ENCODE peak calls at places on chromosomes 13 and 19, in five cellular contexts. J, V, T, Z and O are unnamed samples.
A peak's percentile ranks its signal among the peaks of the same experiment; 100 is the strongest.

GRCh38 chr19:1113278-1113985 is 9.6 kb downstream of the GPX4 start:
- DNase-seq in J (peak; percentile 97), V (peak; percentile 97), T (peak; percentile 98), Z (peak; percentile 97), O (peak; percentile 91)

GRCh38 chr13:95262837-95263381 is 38.3 kb downstream of the ABCC4 start:
- DNase-seq in J (no peak), V (no peak), T (no peak), Z (no peak), O (no peak)

GRCh38 chr13:36718146-36718545 is 44.3 kb downstream of the SERTM1 start:
- DNase-seq in J (no peak), V (no peak), T (peak; percentile 25), Z (no peak), O (no peak)

GRCh38 chr19:20964798-20965197 is 41.7 kb downstream of the ZNF85 start:
- DNase-seq in J (no peak), V (no peak), T (no peak), Z (no peak), O (no peak)

GRCh38 chr19:54231077-54231931 is 8.5 kb upstream of the LILRB3 start:
- DNase-seq in J (peak; percentile 78), V (peak; percentile 96), T (peak; percentile 91), Z (peak; percentile 90), O (peak; percentile 60)

GRCh38 chr19:48637449-48637947 is 319 bp upstream of the DBP start:
- DNase-seq in J (peak; percentile 99), V (peak; percentile 95), T (peak; percentile 99), Z (peak; percentile 100), O (peak; percentile 100)

GRCh38 chr19:7853760-7854107 is 20.5 kb downstream of the PRR36 start:
- DNase-seq in J (no peak), V (no peak), T (no peak), Z (no peak), O (no peak)

GRCh38 chr19:4830768-4831265 is 695 bp downstream of the TICAM1 start:
- DNase-seq in J (no peak), V (peak; percentile 56), T (no peak), Z (no peak), O (no peak)

GRCh38 chr19:35332817-35333216 is 3.8 kb downstream of the CD22 start:
- DNase-seq in J (no peak), V (no peak), T (no peak), Z (no peak), O (no peak)

GRCh38 chr19:16814526-16815100 is 14.6 kb upstream of the SIN3B start:
- DNase-seq in J (no peak), V (no peak), T (peak; percentile 55), Z (no peak), O (no peak)

DNA sequence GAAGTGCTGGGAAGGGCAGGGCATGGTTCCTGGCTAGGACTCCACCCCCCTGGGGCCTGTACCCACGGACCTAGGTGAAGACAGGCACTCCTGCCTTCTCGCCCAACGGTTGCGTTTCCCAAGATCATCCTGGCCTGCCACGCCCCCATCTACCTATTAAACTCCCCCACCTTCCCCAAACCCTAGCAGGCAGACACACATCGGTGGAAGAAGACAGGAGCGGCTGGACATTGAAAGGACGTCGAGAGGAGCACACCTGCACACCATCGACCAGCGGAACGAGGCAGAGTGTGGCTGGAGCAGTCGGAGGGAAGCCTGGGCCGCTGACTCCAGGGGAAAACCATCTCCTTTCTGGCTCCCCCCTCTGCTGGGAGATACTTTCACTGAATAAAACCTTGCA is 45.6 kb upstream of the ALOX5AP start:
- DNase-seq in J (no peak), V (no peak), T (no peak), Z (no peak), O (no peak)
- H3K4me3 ChIP-seq in J (no peak overlapping the region), V (no peak overlapping the region), T (peak overlapping the region; percentile 48), Z (no peak overlapping the region), O (peak overlapping the region; percentile 80)

GRCh38 chr19:32877323-32877912 is 7.9 kb upstream of the SLC7A9 start:
- DNase-seq in J (no peak), V (no peak), T (no peak), Z (no peak), O (no peak)
- H3K4me3 ChIP-seq in J (no peak overlapping the region), V (no peak overlapping the region), T (no peak overlapping the region), Z (no peak overlapping the region), O (no peak overlapping the region)

GRCh38 chr19:18507021-18507726 is 14.7 kb downstream of the ELL start:
- DNase-seq in J (peak; percentile 52), V (no peak), T (no peak), Z (no peak), O (no peak)
- H3K4me3 ChIP-seq in J (no peak overlapping the region), V (no peak overlapping the region), T (no peak overlapping the region), Z (no peak overlapping the region), O (no peak overlapping the region)

GRCh38 chr19:15644066-15644741 is 3.5 kb downstream of the CYP4F3 start:
- DNase-seq in J (no peak), V (no peak), T (no peak), Z (no peak), O (no peak)

GRCh38 chr19:15652559-15653278 is 12.0 kb downstream of the CYP4F3 start:
- DNase-seq in J (no peak), V (no peak), T (no peak), Z (no peak), O (no peak)

GRCh38 chr19:15644816-15645215 is 4.1 kb downstream of the CYP4F3 start:
- DNase-seq in J (no peak), V (no peak), T (no peak), Z (no peak), O (no peak)

DNA sequence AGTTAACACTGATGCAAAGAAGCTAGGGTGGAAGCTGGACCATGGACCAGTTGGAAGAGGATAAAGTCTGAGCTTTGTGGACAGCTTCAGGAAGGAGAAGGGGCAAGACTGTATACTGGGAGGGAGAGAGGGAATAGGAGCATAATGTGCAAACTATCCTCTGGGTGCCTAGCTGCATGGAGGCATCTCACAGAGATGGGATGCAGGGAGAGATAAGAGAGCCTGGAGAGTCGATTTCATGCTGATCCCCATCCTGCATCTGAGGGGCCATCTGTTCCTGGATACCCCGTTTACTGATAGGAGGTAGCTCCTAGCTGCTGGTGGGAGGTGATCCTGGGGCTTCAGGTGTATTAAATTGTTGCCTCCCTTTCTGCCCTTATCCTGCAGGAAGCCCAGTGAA is 8.8 kb downstream of the CYP4F3 start:
- DNase-seq in J (no peak), V (no peak), T (no peak), Z (no peak), O (no peak)
- H3K4me3 ChIP-seq in J (no peak overlapping the region), V (no peak overlapping the region), T (no peak overlapping the region), Z (no peak overlapping the region), O (no peak overlapping the region)

DNA sequence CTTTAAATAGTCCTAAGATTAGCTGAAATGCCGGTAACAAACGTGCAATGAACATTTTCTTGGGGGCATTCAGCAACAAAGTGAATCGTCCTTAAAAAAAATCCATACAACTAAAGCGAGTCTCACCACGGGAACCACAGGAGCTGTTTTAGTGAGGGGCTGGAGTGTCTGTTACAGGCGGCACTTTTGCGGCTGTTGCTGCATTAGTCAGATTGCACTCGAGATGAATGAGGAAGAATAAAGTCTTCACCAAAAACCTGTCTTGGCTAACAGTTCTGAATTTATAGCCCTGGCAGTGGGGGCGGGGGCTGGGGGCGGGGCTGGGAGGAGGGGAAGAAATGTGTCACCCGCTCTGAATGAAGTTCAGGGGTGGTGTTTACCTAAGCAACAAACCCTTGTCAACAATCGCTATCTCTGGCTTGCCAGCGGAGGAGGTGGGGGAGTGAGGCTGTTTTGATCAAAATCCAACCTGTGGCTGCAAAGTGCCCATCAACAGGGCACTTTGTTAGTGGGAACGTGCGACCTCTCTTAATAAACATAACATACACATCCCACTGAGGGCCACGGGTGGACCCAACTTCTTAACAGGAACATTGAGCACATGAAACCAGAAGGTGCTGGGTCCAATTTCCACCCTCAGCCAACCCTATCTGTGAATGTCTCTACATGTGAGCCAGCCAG is 44.5 kb downstream of the RFX2 start:
- DNase-seq in J (no peak), V (no peak), T (no peak), Z (peak; percentile 73), O (peak; percentile 51)
- H3K4me3 ChIP-seq in J (peak overlapping the region; percentile 6), V (no peak overlapping the region), T (no peak overlapping the region), Z (no peak overlapping the region), O (no peak overlapping the region)

GRCh38 chr19:18788782-18789421 is 2.2 kb downstream of the COMP start:
- DNase-seq in J (no peak), V (no peak), T (no peak), Z (no peak), O (no peak)

GRCh38 chr19:18791315-18791678 is 192 bp upstream of the COMP start:
- DNase-seq in J (no peak), V (no peak), T (no peak), Z (no peak), O (no peak)

GRCh38 chr19:18789883-18790565 is 1.1 kb downstream of the COMP start:
- DNase-seq in J (peak; percentile 81), V (no peak), T (peak; percentile 57), Z (no peak), O (no peak)

GRCh38 chr19:18790566-18791314 is at the start of gene COMP:
- DNase-seq in J (no peak), V (no peak), T (no peak), Z (no peak), O (no peak)

GRCh38 chr19:18789422-18789832 is 1.7 kb downstream of the COMP start:
- DNase-seq in J (no peak), V (no peak), T (no peak), Z (no peak), O (no peak)
- H3K4me3 ChIP-seq in J (peak overlapping the region; percentile 42), V (no peak overlapping the region), T (no peak overlapping the region), Z (no peak overlapping the region), O (peak overlapping the region; percentile 34)

GRCh38 chr19:34232566-34233481 is 21.5 kb upstream of the GARRE1 start:
- DNase-seq in J (peak; percentile 67), V (peak; percentile 65), T (peak; percentile 91), Z (peak; percentile 82), O (peak; percentile 53)
- H3K4me3 ChIP-seq in J (peak overlapping the region; percentile 28), V (no peak overlapping the region), T (no peak overlapping the region), Z (no peak overlapping the region), O (no peak overlapping the region)

GRCh38 chr19:32403291-32403995 is 2.1 kb upstream of the DPY19L3 start:
- DNase-seq in J (no peak), V (no peak), T (no peak), Z (no peak), O (no peak)
- H3K4me3 ChIP-seq in J (no peak overlapping the region), V (no peak overlapping the region), T (no peak overlapping the region), Z (no peak overlapping the region), O (no peak overlapping the region)

DNA sequence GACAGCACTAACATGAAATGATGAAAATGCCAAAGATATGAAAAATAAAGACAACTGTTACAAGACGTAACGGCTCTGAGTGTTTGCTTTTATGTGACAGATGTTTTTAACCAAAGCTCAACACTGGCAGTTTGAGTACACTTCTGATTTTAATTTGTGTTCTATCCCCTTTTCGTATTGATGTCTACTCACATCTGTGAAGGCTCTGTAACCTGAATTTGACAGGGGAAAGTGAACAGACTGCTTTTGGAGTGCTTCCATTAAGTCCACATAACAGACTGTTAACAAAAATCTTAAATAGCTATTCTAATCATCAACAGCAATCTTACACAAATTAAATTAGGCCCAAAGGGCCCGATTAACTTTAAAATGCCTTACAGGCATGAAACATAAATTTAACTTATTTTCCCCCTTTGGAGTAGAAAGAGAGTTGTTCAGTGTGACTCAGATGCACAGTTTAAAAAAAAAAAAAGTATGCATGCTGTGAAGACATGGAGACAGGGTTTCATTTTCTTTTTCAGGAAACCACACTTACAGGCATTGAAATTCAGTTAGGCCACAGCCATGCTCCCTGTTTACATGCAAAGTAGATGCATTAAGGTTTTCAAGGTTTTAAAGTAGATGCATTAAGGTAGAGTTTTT is 16.3 kb upstream of the RNASEH2B start:
- DNase-seq in J (no peak), V (no peak), T (peak; percentile 41), Z (no peak), O (no peak)
- H3K4me3 ChIP-seq in J (no peak overlapping the region), V (no peak overlapping the region), T (no peak overlapping the region), Z (no peak overlapping the region), O (no peak overlapping the region)

GRCh38 chr19:45782162-45782623 is at the start of gene DMPK:
- DNase-seq in J (peak; percentile 65), V (peak; percentile 76), T (peak; percentile 63), Z (peak; percentile 78), O (no peak)
- H3K4me3 ChIP-seq in J (peak within 1 kb of the TSS; percentile 86), V (peak within 1 kb of the TSS; percentile 28), T (peak within 1 kb of the TSS; percentile 67), Z (peak within 1 kb of the TSS; percentile 76), O (peak within 1 kb of the TSS; percentile 68)